ENCODE peak calls at places on chromosome 19, in eight cellular contexts. A, E, P, U, F, D, G and K are unnamed samples.

GRCh38 chr19:40719414-40719894 is 2.5 kb downstream of the ITPKC start:
- DNase-seq in A (no peak), E (no peak), P (no peak), U (no peak), F (no peak), D (no peak), G (no peak), K (no peak)

GRCh38 chr19:41588497-41589209 is 12.7 kb downstream of the CEACAM21 start:
- DNase-seq in A (peak; percentile 34), E (peak; percentile 26), P (no peak), U (peak; percentile 32), F (no peak), D (no peak), G (no peak), K (peak; percentile 45)

GRCh38 chr19:6766357-6767080 is 716 bp downstream of the SH2D3A start:
- DNase-seq in A (no peak), E (no peak), P (no peak), U (no peak), F (no peak), D (no peak), G (no peak), K (peak; percentile 47)

GRCh38 chr19:30558793-30559192 is 186.6 kb downstream of the ZNF536 start:
- DNase-seq in A (no peak), E (no peak), P (no peak), U (no peak), F (no peak), D (no peak), G (no peak), K (no peak)

GRCh38 chr19:57817976-57818375 is 3.3 kb upstream of the ZNF552 start:
- DNase-seq in A (no peak), E (peak; percentile 95), P (no peak), U (no peak), F (no peak), D (no peak), G (no peak), K (no peak)

GRCh38 chr19:48745208-48745995 is 1.3 kb downstream of the IZUMO1 start:
- DNase-seq in A (peak; percentile 79), E (peak; percentile 46), P (peak; percentile 85), U (peak; percentile 54), F (peak; percentile 75), D (peak; percentile 78), G (peak; percentile 63), K (peak; percentile 75)

GRCh38 chr19:35287713-35288112 is 4.2 kb upstream of the MAG start:
- DNase-seq in A (no peak), E (no peak), P (no peak), U (no peak), F (no peak), D (no peak), G (no peak), K (no peak)

GRCh38 chr19:44050740-44051653 is 839 bp upstream of the ZNF223 start:
- DNase-seq in A (no peak), E (peak; percentile 33), P (no peak), U (no peak), F (no peak), D (peak; percentile 28), G (peak; percentile 28), K (peak; percentile 29)

GRCh38 chr19:16030964-16031871 is 45.1 kb upstream of the TPM4 start:
- DNase-seq in A (no peak), E (no peak), P (no peak), U (no peak), F (no peak), D (no peak), G (no peak), K (no peak)

GRCh38 chr19:50488795-50489194 is 12.1 kb upstream of the GARIN5A start:
- DNase-seq in A (no peak), E (no peak), P (no peak), U (no peak), F (peak; percentile 26), D (no peak), G (no peak), K (no peak)

GRCh38 chr19:58397533-58398037 is 2.1 kb downstream of the RNF225 start:
- DNase-seq in A (no peak), E (no peak), P (no peak), U (no peak), F (no peak), D (no peak), G (no peak), K (no peak)

GRCh38 chr19:5561559-5561958 is 6.2 kb downstream of the TINCR start:
- DNase-seq in A (no peak), E (no peak), P (no peak), U (no peak), F (no peak), D (no peak), G (no peak), K (no peak)
- TF ChIP-seq CTCF in A (peak; percentile 53), E (no peak), P (peak; percentile 35), U (peak; percentile 46), F (peak; percentile 23), D (peak; percentile 30), G (peak; percentile 13), K (peak; percentile 53)

GRCh38 chr19:12244370-12244769 is 50.3 kb downstream of the ZNF44 start:
- DNase-seq in A (no peak), E (no peak), P (no peak), U (no peak), F (no peak), D (no peak), G (no peak), K (no peak)
- TF ChIP-seq CTCF in A (no peak), E (no peak), P (no peak), U (no peak), F (no peak), D (no peak), G (no peak), K (no peak)

GRCh38 chr19:56543776-56544175 is 5.0 kb downstream of the ZFP28 start:
- DNase-seq in A (no peak), E (no peak), P (no peak), U (no peak), F (no peak), D (no peak), G (no peak), K (no peak)

DNA sequence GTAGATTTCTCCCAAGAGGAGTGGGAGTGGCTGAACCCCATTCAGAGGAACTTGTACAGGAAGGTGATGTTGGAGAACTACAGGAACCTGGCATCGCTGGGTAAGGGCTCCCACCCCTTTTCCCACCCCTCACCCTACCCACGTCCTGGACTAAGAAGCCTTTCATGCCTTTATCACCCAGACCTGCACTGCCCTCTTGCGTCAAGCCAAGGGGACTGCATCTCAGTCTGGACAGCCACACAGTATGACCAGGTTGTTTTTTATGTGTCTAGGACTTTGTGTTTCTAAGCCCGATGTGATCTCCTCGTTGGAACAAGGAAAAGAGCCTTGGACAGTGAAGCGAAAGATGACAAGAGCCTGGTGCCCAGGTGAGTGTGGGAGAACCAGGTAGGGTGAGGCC is 8.8 kb downstream of the ZFP28 start:
- DNase-seq in A (no peak), E (no peak), P (no peak), U (no peak), F (no peak), D (no peak), G (no peak), K (no peak)
- TF ChIP-seq CTCF in A (peak; percentile 5), E (no peak), P (no peak), U (no peak), F (no peak), D (no peak), G (no peak), K (no peak)

GRCh38 chr19:54026656-54027055 is 35.2 kb downstream of the CACNG6 start:
- DNase-seq in A (no peak), E (no peak), P (no peak), U (no peak), F (no peak), D (no peak), G (no peak), K (no peak)

GRCh38 chr19:54035215-54036178 is 28.2 kb downstream of the VSTM1 start:
- DNase-seq in A (peak; percentile 6), E (no peak), P (no peak), U (peak; percentile 91), F (no peak), D (no peak), G (no peak), K (no peak)

GRCh38 chr19:54024660-54025059 is 33.2 kb downstream of the CACNG6 start:
- DNase-seq in A (no peak), E (no peak), P (no peak), U (no peak), F (no peak), D (no peak), G (no peak), K (no peak)

GRCh38 chr19:54030895-54031586 is 32.7 kb downstream of the VSTM1 start:
- DNase-seq in A (peak; percentile 3), E (no peak), P (no peak), U (peak; percentile 51), F (no peak), D (no peak), G (no peak), K (peak; percentile 4)

GRCh38 chr19:54029930-54030490 is 33.7 kb downstream of the VSTM1 start:
- DNase-seq in A (peak; percentile 48), E (peak; percentile 30), P (peak; percentile 70), U (peak; percentile 74), F (no peak), D (peak; percentile 45), G (peak; percentile 66), K (peak; percentile 71)
- TF ChIP-seq CTCF in A (peak; percentile 66), E (peak; percentile 31), P (peak; percentile 49), U (peak; percentile 75), F (peak; percentile 22), D (peak; percentile 46), G (peak; percentile 45), K (peak; percentile 58)

GRCh38 chr19:45591004-45591637 is 6.5 kb upstream of the OPA3 start:
- DNase-seq in A (peak; percentile 79), E (peak; percentile 59), P (peak; percentile 71), U (no peak), F (peak; percentile 58), D (peak; percentile 73), G (peak; percentile 77), K (peak; percentile 70)
- TF ChIP-seq CTCF in A (peak; percentile 62), E (peak; percentile 43), P (peak; percentile 43), U (peak; percentile 35), F (no peak), D (peak; percentile 63), G (no peak), K (peak; percentile 52)

GRCh38 chr19:46614114-46614701 is 10.7 kb downstream of the PTGIR start:
- DNase-seq in A (peak; percentile 82), E (peak; percentile 83), P (peak; percentile 90), U (peak; percentile 85), F (peak; percentile 90), D (peak; percentile 85), G (peak; percentile 88), K (peak; percentile 92)

GRCh38 chr19:46615966-46616365 is 8.9 kb downstream of the PTGIR start:
- DNase-seq in A (no peak), E (no peak), P (no peak), U (no peak), F (peak; percentile 32), D (no peak), G (no peak), K (peak; percentile 1)

GRCh38 chr19:46618670-46619231 is 6.1 kb downstream of the PTGIR start:
- DNase-seq in A (peak; percentile 71), E (no peak), P (peak; percentile 22), U (peak; percentile 68), F (peak; percentile 54), D (peak; percentile 85), G (peak; percentile 63), K (peak; percentile 55)

GRCh38 chr19:46617566-46618079 is 7.3 kb downstream of the PTGIR start:
- DNase-seq in A (no peak), E (no peak), P (no peak), U (no peak), F (no peak), D (no peak), G (no peak), K (peak; percentile 48)

GRCh38 chr19:46616631-46617322 is 8.1 kb downstream of the PTGIR start:
- DNase-seq in A (peak; percentile 63), E (peak; percentile 77), P (peak; percentile 72), U (peak; percentile 59), F (peak; percentile 45), D (peak; percentile 94), G (peak; percentile 88), K (peak; percentile 90)
- TF ChIP-seq CTCF in A (peak; percentile 61), E (peak; percentile 53), P (peak; percentile 43), U (peak; percentile 29), F (peak; percentile 13), D (peak; percentile 70), G (peak; percentile 29), K (peak; percentile 26)